ENCODE peak calls at places on chromosomes 3 and 15, in four cellular contexts. M is H9, Q is mesendoderm, Z is colonic mucosa. D is an unnamed sample.
A peak's percentile ranks its signal among the peaks of the same experiment; 100 is the strongest.

GRCh38 chr3:43692085-43692484 is 1.3 kb downstream of the ABHD5 start:
- DNase-seq in Q (peak; percentile 8), M (no peak), Z (no peak), D (no peak)

GRCh38 chr15:29566914-29567313 is 255.4 kb downstream of the TJP1 start:
- DNase-seq in Q (no peak), M (no peak), Z (no peak), D (no peak)

GRCh38 chr15:63476229-63476632 is 28.2 kb upstream of the USP3 start:
- DNase-seq in Q (peak; percentile 83), Z (no peak), M (no peak), D (no peak)

GRCh38 chr3:167102071-167102470 is 278.0 kb downstream of the ZBBX start:
- DNase-seq in Q (peak; percentile 77), M (peak; percentile 54), Z (no peak), D (no peak)

GRCh38 chr3:87733671-87734367 is 325.0 kb downstream of the CGGBP1 start:
- DNase-seq in M (no peak), Z (no peak), Q (peak; percentile 32), D (peak; percentile 36)

GRCh38 chr3:157464283-157464682 is 27.6 kb downstream of the PTX3 start:
- DNase-seq in M (no peak), Z (no peak), Q (no peak), D (no peak)

GRCh38 chr3:43865887-43866528 is 175.3 kb downstream of the ABHD5 start:
- DNase-seq in M (peak; percentile 16), Q (no peak), Z (no peak), D (no peak)

GRCh38 chr15:70046716-70047369 is 50.9 kb downstream of the TLE3 start:
- DNase-seq in M (no peak), Q (no peak), Z (no peak), D (peak; percentile 23)

GRCh38 chr3:49238274-49239127 is 38.5 kb downstream of the C3orf62 start:
- DNase-seq in M (no peak), Z (peak; percentile 29), Q (no peak), D (peak; percentile 48)

GRCh38 chr15:79644091-79644490 is 212.0 kb downstream of the MINAR1 start:
- DNase-seq in M (no peak), Z (no peak), Q (peak; percentile 15), D (no peak)

GRCh38 chr15:40567111-40567510 is 2.0 kb upstream of the RPUSD2 start:
- DNase-seq in M (peak; percentile 49), Q (peak; percentile 75), Z (no peak), D (peak; percentile 48)

DNA sequence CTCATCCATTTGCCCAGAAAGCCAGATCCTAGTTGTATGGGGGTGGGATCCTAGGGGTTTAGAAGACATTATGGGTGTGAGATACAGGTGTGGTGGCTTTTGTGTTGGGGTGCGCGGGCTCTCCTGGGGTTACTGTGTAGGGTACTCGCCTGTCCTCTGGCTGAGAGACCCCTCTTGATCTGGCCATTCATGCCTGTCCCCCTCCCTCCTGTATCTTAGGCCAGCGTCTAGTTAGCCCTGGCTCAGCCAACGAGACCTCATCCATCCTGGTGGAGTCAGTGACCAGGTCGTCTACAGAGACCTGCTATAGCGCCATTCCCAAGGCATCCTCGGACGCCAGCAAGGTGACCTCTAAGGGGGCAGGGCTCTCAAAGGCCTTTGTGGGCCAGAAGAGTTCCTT is 41.4 kb downstream of the DNASE1L3 start:
- DNase-seq in Q (no peak), Z (no peak), M (no peak), D (no peak)
- H3K4me1 ChIP-seq in Q (peaks cover 4% of the 10 kb centered on the region), Z (peaks cover 13% of the 10 kb centered on the region), M (no peaks in the 10 kb centered on the region), D (peaks cover 49% of the 10 kb centered on the region)

GRCh38 chr3:8749316-8749715 is 15.7 kb downstream of the CAV3 start:
- DNase-seq in Z (no peak), M (no peak), Q (no peak), D (peak; percentile 6)
- H3K4me1 ChIP-seq in Z (no peaks in the 10 kb centered on the region), M (peaks cover 2% of the 10 kb centered on the region), Q (no peaks in the 10 kb centered on the region), D (no peaks in the 10 kb centered on the region)

GRCh38 chr3:16476636-16477035 is 36.9 kb downstream of the RFTN1 start:
- DNase-seq in Z (no peak), Q (no peak), M (no peak), D (no peak)

GRCh38 chr3:16477501-16477900 is 36.0 kb downstream of the RFTN1 start:
- DNase-seq in Q (no peak), M (no peak), Z (no peak), D (no peak)

GRCh38 chr3:16478516-16478915 is 35.0 kb downstream of the RFTN1 start:
- DNase-seq in M (no peak), Q (no peak), Z (no peak), D (peak; percentile 37)

GRCh38 chr3:16475766-16476165 is 37.7 kb downstream of the RFTN1 start:
- DNase-seq in Z (no peak), Q (no peak), M (no peak), D (no peak)

GRCh38 chr3:16477054-16477453 is 36.4 kb downstream of the RFTN1 start:
- DNase-seq in Q (no peak), M (no peak), Z (no peak), D (no peak)
- H3K4me1 ChIP-seq in Q (peaks cover 7% of the 10 kb centered on the region), M (peaks cover 5% of the 10 kb centered on the region), Z (no peaks in the 10 kb centered on the region), D (peaks cover 55% of the 10 kb centered on the region)

GRCh38 chr3:188241883-188242282 is 87.9 kb downstream of the LPP start:
- DNase-seq in Z (no peak), M (no peak), Q (no peak), D (no peak)
- H3K4me1 ChIP-seq in Z (no peaks in the 10 kb centered on the region), M (no peaks in the 10 kb centered on the region), Q (no peaks in the 10 kb centered on the region), D (peaks cover 21% of the 10 kb centered on the region)

GRCh38 chr15:78047631-78048409 is 29.7 kb downstream of the TBC1D2B start:
- DNase-seq in M (no peak), Q (no peak), Z (no peak), D (no peak)

GRCh38 chr15:78046796-78047341 is 30.6 kb downstream of the TBC1D2B start:
- DNase-seq in Z (no peak), M (no peak), Q (no peak), D (no peak)

GRCh38 chr15:78044407-78045155 is 32.9 kb downstream of the TBC1D2B start:
- DNase-seq in Q (no peak), Z (peak; percentile 16), M (no peak), D (no peak)

GRCh38 chr15:78041946-78042345 is 35.6 kb downstream of the TBC1D2B start:
- DNase-seq in Q (no peak), Z (peak; percentile 13), M (no peak), D (no peak)

DNA sequence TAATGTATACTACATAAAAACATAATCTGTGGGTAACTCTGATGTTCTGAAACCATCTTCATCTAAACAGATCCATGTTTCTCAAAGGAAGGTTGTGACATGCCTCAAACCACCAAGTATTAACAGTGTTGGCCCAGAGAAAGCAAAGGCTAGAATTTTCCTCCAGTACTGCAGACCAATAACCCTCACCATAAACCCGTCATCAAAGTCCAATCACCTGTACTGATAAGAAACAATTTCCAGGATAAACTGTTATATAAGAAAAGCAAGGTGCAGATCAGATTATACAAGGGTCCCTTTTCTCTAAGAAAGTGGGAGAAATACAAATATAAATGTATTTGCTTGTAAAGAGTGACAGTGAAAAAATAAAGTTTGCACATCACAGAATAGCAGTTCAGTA is 32.3 kb downstream of the TBC1D2B start:
- DNase-seq in Z (peak; percentile 15), Q (no peak), M (no peak), D (no peak)
- H3K4me1 ChIP-seq in Z (peaks cover 9% of the 10 kb centered on the region), Q (peaks cover 8% of the 10 kb centered on the region), M (no peaks in the 10 kb centered on the region), D (peaks cover 2% of the 10 kb centered on the region)

D was measured in Caco-2.